ENCODE peak calls at places on chromosomes 5 and 9, in nine cellular contexts. G is skeletal muscle cell; R is activated CD4-positive, alpha-beta T cell treated with anti-CD3 and anti-CD28 coated beads, Interleukin-2, amount 50 U/mL, for 1 hour; S is fibroblast of the aortic adventitia; C is kidney glomerular epithelial cell; D is lung microvascular endothelial cell; H is mesothelial cell of epicardium; E is AG08395; B is activated CD8-positive, alpha-beta memory T cell treated with anti-CD3 and anti-CD28 coated beads, Interleukin-2, amount 10 ng/mL, durations not matched to agents 7 days and 5 days. Q is an unnamed sample.

GRCh38 chr9:3585616-3586015 is 59.8 kb upstream of the RFX3 start:
- DNase-seq in G (no peak), R (no peak), S (no peak), C (no peak), D (no peak), H (no peak), E (no peak), B (no peak), Q (no peak)

GRCh38 chr9:130901498-130902203 is 5.0 kb upstream of the QRFP start:
- DNase-seq in G (no peak), R (no peak), S (no peak), C (no peak), D (no peak), H (no peak), E (peak), B (no peak), Q (no peak)

GRCh38 chr9:27539479-27540441 is 10.1 kb upstream of the MOB3B start:
- DNase-seq in G (peak), R (no peak), S (peak), C (no peak), D (peak), H (no peak), E (peak), B (no peak), Q (no peak)

GRCh38 chr5:75818661-75819060 is 101.4 kb upstream of the POC5 start:
- DNase-seq in G (no peak), R (no peak), S (no peak), C (no peak), D (no peak), H (no peak), E (no peak), B (no peak), Q (no peak)

GRCh38 chr5:125258610-125259009 is 512.2 kb upstream of the ZNF608 start:
- DNase-seq in G (no peak), R (no peak), S (no peak), C (no peak), D (no peak), H (no peak), E (no peak), B (no peak), Q (no peak)

GRCh38 chr5:143341807-143342570 is 61.5 kb downstream of the NR3C1 start:
- DNase-seq in G (peak), R (no peak), S (peak), C (peak), D (peak), H (no peak), E (peak), B (no peak), Q (peak)

GRCh38 chr5:168120416-168121137 is 170.9 kb upstream of the WWC1 start:
- DNase-seq in G (no peak), R (no peak), S (no peak), C (no peak), D (no peak), H (no peak), E (no peak), B (no peak), Q (no peak)

GRCh38 chr9:89309608-89310485 is 1.1 kb upstream of the CKS2 start:
- DNase-seq in G (no peak), R (no peak), S (peak), C (no peak), D (peak), H (no peak), E (no peak), B (no peak), Q (no peak)

GRCh38 chr5:98775962-98776687 is 2.7 kb downstream of the RGMB start:
- DNase-seq in G (peak), R (no peak), S (peak), C (peak), D (peak), H (no peak), E (peak), B (no peak), Q (no peak)

GRCh38 chr9:83047839-83048775 is 14.8 kb downstream of the RASEF start:
- DNase-seq in G (peak), R (no peak), S (peak), C (peak), D (no peak), H (no peak), E (no peak), B (no peak), Q (peak)